ENCODE peak calls at places on chromosomes 1 and 21, in four cellular contexts. G is neural progenitor cell, J is fibroblast of lung, T is fibroblast of mammary gland. V is an unnamed sample.

GRCh38 chr21:25879203-25879602 is 144.4 kb downstream of the GABPA start:
- DNase-seq in G (no peak), J (no peak), T (no peak), V (no peak)

GRCh38 chr1:192709544-192709943 is 73.6 kb downstream of the RGS13 start:
- DNase-seq in G (peak), J (peak), T (no peak), V (no peak)

GRCh38 chr1:165468850-165469249 is 23.9 kb upstream of the RXRG start:
- DNase-seq in G (no peak), J (no peak), T (no peak), V (no peak)

GRCh38 chr1:6438047-6438525 is 13.5 kb downstream of the ESPN start:
- DNase-seq in G (peak), J (peak), T (peak), V (peak)

GRCh38 chr1:155548706-155549105 is 13.9 kb downstream of the ASH1L start:
- DNase-seq in G (no peak), J (no peak), T (no peak), V (no peak)

GRCh38 chr1:85572574-85572973 is 8.0 kb upstream of the CCN1 start:
- DNase-seq in G (no peak), J (no peak), T (no peak), V (no peak)

GRCh38 chr1:53062731-53063591 is 948 bp downstream of the PODN start:
- DNase-seq in G (peak), J (no peak), T (no peak), V (no peak)

GRCh38 chr1:198220428-198220827 is 63.6 kb downstream of the NEK7 start:
- DNase-seq in G (no peak), J (peak), T (peak), V (peak)

GRCh38 chr1:69263982-69264381 is 303.7 kb upstream of the LRRC7 start:
- DNase-seq in G (no peak), J (peak), T (peak), V (peak)

GRCh38 chr1:6599141-6599975 is 3.3 kb downstream of the KLHL21 start:
- DNase-seq in G (no peak), J (peak), T (peak), V (no peak)

GRCh38 chr1:114103992-114104391 is 49.7 kb downstream of the SYT6 start:
- DNase-seq in G (no peak), J (no peak), T (no peak), V (no peak)

GRCh38 chr1:95208876-95209275 is 25.1 kb upstream of the RWDD3 start:
- DNase-seq in G (no peak), J (no peak), T (no peak), V (no peak)

GRCh38 chr1:167121375-167122120 is 27.7 kb downstream of the STYXL2 start:
- DNase-seq in G (peak), J (peak), T (peak), V (no peak)

GRCh38 chr1:33080885-33081553 is at the start of gene AZIN2:
- DNase-seq in G (peak), J (peak), T (peak), V (peak)

GRCh38 chr21:42406201-42406601 is 2.5 kb downstream of the UBASH3A start:
- DNase-seq in G (no peak), J (no peak), T (no peak), V (no peak)

GRCh38 chr1:18945401-18945849 is 11.1 kb downstream of the IFFO2 start:
- DNase-seq in G (peak), J (peak), T (peak), V (no peak)

GRCh38 chr1:194975913-194976312 is 1632.3 kb downstream of the KCNT2 start:
- DNase-seq in G (no peak), J (peak), T (peak), V (no peak)

GRCh38 chr1:93015590-93015989 is 54.3 kb upstream of the DIPK1A start:
- DNase-seq in G (no peak), J (peak), T (peak), V (no peak)

GRCh38 chr1:86779308-86780191 is 75.2 kb downstream of the SH3GLB1 start:
- DNase-seq in G (no peak), J (peak), T (peak), V (no peak)

GRCh38 chr1:100631015-100631521 is 88.5 kb upstream of the VCAM1 start:
- DNase-seq in G (no peak), J (peak), T (peak), V (peak)

GRCh38 chr1:93817819-93818569 is 61.0 kb downstream of the DNTTIP2 start:
- DNase-seq in G (no peak), J (no peak), T (no peak), V (no peak)

DNA sequence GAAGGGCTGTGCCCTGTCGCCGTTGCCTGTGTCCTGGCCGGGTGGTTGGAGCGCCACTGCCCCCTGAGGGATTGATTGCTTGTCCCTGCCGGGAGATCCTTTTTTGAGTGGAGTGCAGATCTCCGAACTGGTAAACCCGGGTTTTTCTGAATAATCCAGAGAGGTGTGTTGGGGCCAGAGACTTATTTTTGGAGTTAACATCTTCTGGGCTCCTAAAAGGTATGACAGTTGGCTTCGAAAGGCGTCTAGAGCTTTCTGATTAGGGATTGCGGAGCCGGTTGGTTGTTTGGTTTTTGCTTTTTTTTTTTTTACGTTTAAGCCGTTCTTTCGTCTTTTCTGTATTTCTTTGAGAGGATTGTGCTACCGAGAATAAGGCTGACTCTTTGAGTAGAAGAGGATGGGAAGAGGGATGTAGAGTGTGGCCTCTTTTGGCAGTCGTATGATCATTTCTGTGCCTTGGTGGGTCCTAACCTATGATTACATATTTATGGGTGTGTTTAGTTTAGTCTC is 756 bp downstream of the RLF start:
- DNase-seq in G (no peak), J (no peak), T (peak), V (no peak)
- TF ChIP-seq CTCF in G (no peak), J (no peak), T (no peak), V (peak)

GRCh38 chr1:214551436-214552173 is at the start of gene PTPN14:
- DNase-seq in G (peak), J (peak), T (peak), V (peak)

GRCh38 chr1:214548988-214549387 is 2.4 kb downstream of the PTPN14 start:
- DNase-seq in G (peak), J (peak), T (peak), V (no peak)

GRCh38 chr1:214551052-214551435 is 358 bp downstream of the PTPN14 start:
- DNase-seq in G (peak), J (peak), T (no peak), V (no peak)

GRCh38 chr1:214549604-214550338 is 1.6 kb downstream of the PTPN14 start:
- DNase-seq in G (peak), J (peak), T (peak), V (no peak)

GRCh38 chr1:214550339-214551051 is 907 bp downstream of the PTPN14 start:
- DNase-seq in G (peak), J (no peak), T (no peak), V (no peak)
- H3K4me3 ChIP-seq in G (peak), J (peak), T (peak), V (peak)

DNA sequence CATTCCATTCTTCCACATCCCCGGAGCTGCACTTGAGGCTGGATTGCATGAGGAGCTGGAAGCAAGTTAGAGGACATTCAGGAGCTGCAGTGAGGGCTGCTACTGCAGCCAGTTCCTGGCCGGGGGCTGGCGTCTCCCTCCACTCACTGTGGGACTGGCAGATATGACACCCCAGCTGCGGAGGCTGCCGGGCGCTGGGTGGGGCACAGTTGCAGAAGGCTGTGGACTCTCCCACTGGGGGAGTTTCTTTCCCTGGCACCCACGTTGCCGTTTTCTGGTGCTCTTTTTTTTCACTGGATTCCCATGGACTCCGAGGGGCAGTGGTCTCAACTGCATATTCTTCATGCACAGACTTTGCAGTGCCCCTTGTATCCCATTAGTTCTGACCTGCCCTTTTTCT is 351.1 kb upstream of the AJAP1 start:
- DNase-seq in G (no peak), J (no peak), T (no peak), V (no peak)
- TF ChIP-seq CTCF in G (no peak), J (no peak), T (no peak), V (no peak)

DNA sequence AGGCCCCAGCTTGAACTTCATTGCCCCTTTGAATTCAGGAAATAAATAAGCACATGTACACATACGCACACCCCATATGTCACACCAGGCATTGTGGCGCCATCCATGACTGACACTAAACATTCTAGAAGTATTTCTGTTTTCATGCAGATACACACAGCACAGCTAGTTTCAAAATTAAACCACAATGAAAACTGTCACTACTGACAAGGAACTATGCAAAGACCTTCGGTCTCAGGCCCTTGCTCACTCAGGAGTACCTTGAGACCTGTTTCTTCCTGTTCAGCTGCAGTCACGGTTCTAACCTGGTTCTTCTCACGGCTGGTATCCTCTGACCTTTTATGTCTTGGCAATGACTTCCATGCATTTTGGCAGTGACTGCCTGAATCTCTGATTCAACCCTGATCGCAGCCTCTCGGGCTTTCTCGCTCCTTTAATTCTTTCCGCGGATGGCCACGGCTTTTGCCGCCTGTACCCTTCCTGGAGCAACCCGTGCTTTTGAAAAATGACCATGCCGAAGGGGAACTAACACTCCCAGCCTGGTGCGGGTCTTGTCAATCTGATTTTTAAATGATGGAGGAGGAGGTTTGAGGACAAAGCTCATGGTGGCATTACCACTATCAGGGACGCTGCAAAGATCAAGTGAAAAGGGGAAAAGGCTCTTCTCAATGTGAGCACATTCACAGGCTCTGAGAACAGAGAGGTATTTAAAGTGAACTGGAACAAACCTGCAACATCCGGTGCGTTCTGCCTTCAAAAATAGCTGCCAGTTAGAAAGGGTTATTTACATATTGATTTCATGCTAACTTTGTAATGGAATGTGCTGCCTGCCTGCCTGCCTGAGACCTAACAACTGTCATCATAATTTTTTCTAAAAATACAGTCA is 384.6 kb downstream of the RRAGC start:
- DNase-seq in G (peak), J (no peak), T (no peak), V (no peak)
- H3K4me3 ChIP-seq in G (peak), J (no peak), T (no peak), V (no peak)

GRCh38 chr1:21783679-21784603 is 992 bp upstream of the USP48 start:
- DNase-seq in G (peak), J (peak), T (peak), V (peak)

GRCh38 chr1:21779613-21780521 is 3.1 kb downstream of the USP48 start:
- DNase-seq in G (no peak), J (no peak), T (peak), V (no peak)

GRCh38 chr1:21778405-21778727 is 4.6 kb downstream of the USP48 start:
- DNase-seq in G (no peak), J (no peak), T (no peak), V (no peak)

GRCh38 chr1:21782868-21783678 is at the start of gene USP48:
- DNase-seq in G (peak), J (peak), T (peak), V (peak)

DNA sequence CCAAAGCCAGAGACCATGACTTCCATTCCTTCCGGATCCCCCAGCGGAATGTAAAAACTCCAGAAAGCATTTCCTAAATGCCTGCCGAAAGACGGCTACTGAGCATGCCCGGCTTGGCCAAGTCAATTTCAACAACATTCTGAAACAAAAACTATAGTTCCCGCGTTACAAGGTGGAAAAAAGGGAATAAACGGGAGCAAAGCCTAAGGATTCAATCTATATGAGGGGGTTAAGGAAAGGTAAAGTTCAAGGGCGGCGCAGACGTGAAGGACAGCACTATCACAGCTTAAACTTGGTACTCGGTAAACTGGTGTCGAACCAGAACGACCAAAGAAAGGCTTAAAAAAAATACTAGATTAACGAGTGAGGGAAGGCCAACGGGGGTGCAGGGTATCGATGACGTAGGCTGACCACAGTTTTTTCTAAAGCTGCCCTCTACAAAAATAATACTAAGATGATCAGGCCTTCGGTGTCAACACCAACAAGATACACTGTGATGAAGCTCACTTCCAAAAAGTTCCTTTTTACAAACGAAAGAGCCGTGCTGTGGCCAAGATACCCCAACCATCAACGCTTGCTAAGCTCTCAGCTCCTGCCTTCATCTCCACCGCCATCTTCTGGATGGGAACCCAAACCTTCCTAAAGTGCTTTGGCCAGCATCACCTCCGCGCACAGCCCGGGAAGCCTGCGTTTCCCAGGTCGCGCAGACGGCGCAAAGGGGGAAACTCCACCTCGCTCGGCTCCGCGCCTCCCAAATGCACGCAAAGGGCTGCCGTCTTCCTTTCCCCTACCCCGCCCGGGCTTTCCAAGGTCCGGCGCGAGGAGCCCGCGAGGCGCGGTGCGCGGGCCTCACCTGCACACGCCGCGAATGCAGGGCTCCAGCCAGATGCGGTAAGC is 730 bp downstream of the USP48 start:
- DNase-seq in G (peak), J (peak), T (peak), V (peak)
- TF ChIP-seq CTCF in G (peak), J (peak), T (peak), V (peak)

GRCh38 chr1:150877220-150877516 is 769 bp upstream of the ARNT start:
- DNase-seq in G (peak), J (no peak), T (no peak), V (no peak)
- H3K4me3 ChIP-seq in G (peak), J (no peak), T (peak), V (peak)

GRCh38 chr21:15744926-15745325 is 15.1 kb downstream of the USP25 start:
- DNase-seq in G (no peak), J (no peak), T (no peak), V (no peak)
- TF ChIP-seq CTCF in G (no peak), J (no peak), T (no peak), V (no peak)

DNA sequence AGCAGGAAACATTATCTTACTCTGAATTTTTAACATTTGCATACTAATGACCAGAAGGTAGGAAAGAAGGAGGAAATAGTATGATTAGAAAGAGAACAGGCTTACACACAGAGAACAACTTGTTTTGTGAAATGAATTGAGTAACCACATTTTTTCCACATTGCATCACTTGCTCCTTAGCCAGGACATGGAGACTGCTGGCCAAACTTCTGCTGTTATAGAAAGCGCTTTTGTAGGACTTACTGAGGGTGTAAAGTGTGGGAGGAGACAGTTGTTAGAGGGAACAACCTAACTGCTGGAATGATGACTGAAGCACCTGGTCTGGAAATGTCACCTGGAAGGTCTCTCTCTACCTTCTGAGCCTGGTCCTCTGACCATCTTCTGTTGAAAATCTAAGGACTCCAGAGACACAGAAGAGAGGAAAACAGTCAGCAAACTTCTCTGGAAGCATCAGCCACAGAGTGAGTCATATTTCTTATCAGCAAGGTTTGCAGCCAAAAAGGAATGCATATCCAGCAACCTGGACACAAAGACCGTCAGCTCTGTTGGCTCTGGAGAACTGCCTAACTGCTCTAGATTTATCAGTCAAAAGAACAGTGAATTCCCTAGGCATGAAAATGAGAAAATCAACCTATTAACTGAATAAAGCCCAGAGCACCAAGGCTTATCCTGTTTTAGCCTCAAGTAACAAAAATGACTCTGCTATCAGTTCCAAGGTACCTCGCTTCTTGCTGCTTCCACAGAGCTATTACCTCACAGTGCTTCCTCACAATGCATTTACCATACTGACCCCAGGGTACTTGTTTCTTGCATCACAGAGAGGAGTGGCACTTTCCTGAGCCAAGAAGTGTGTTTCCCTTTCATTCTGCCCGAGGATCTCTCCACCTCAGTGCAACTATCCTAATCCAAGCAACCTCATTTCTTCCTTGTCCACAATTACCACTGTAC is 88.1 kb upstream of the SLFNL1 start:
- DNase-seq in G (no peak), J (peak), T (peak), V (peak)
- H3K4me3 ChIP-seq in G (no peak), J (peak), T (peak), V (peak)

V was measured in astrocyte of the cerebellum.